ENCODE peak calls at places on chromosomes 4 and X, in four cellular contexts. Z is HepG2, V is GM12878, N is K562. H is an unnamed sample.

GRCh38 chr4:114727426-114727825 is 128.8 kb downstream of the UGT8 start:
- DNase-seq in Z (no peak), V (no peak), N (no peak), H (no peak)

GRCh38 chrX:70353524-70353923 is 63.6 kb downstream of the KIF4A start:
- DNase-seq in Z (no peak), V (no peak), N (no peak), H (no peak)

GRCh38 chrX:102712216-102712966 is at the start of gene GPRASP2:
- DNase-seq in Z (no peak), V (no peak), N (peak; percentile 11), H (peak; percentile 15)

GRCh38 chr4:121698119-121698732 is 1.4 kb upstream of the ANXA5 start:
- DNase-seq in Z (no peak), V (no peak), N (no peak), H (no peak)

GRCh38 chrX:13307041-13307440 is 12.8 kb downstream of the ATXN3L start:
- DNase-seq in Z (no peak), V (no peak), N (no peak), H (no peak)

GRCh38 chrX:53223955-53224859 is 800 bp downstream of the KDM5C start:
- DNase-seq in Z (peak; percentile 13), V (no peak), N (peak; percentile 20), H (peak; percentile 13)

GRCh38 chr4:184392748-184393334 is 81.5 kb downstream of the IRF2 start:
- DNase-seq in Z (no peak), V (no peak), N (no peak), H (no peak)

GRCh38 chr4:146814736-146815135 is 130.9 kb downstream of the TTC29 start:
- DNase-seq in Z (no peak), V (no peak), N (no peak), H (no peak)

GRCh38 chr4:76984127-76984526 is 34.6 kb downstream of the SEPTIN11 start:
- DNase-seq in Z (peak; percentile 10), V (peak; percentile 40), N (peak; percentile 16), H (no peak)

GRCh38 chrX:115652221-115652620 is 91.2 kb downstream of the PLS3 start:
- DNase-seq in Z (no peak), V (no peak), N (no peak), H (no peak)

DNA sequence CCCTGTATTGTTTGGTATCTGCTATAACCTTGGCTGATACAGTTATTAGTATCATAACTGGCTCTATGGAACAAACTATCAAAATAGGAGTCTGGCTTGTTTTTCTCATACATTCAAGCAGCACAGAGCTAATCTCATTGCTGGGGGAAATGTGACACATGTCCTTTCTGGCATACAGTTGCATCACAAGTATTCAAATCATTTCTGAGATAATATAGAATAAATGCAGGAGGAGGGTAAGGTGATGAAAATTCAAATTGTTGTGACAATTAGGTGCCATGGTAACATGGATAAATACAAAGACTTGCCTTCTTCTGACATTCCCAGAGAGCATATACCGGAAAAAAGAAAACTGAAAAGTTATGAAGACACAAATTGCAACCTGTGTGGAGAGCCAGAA is 2706.8 kb downstream of the ARAP2 start:
- DNase-seq in Z (no peak), V (no peak), N (no peak), H (no peak)
- TF ChIP-seq EP300 in Z (no peak), V (no peak), N (no peak), H (no peak)

DNA sequence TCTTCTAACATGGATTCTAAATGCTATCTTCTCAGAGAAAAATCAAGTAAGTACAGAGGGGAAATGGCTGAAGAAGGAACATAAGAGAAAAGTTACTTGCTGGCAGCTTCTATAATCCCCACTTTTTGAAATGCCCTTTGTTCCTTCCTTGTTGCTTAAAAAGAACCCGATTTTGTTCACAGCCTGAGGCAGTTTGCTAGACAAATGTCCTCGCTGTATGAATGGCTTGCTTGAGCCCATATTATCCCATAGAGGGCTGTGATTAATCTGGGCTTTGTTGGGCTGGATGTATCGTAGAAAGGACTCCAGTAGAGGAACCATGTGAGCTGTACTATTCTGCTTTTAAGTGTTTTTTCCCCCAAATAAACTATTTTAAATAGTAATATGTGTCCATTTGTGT is 134.3 kb upstream of the FGF13 start:
- DNase-seq in Z (no peak), V (no peak), N (no peak), H (no peak)
- TF ChIP-seq ESRRA in Z (no peak), V (no peak), N (no peak), H (no peak)

GRCh38 chr4:166043801-166044200 is 170.8 kb downstream of the TLL1 start:
- DNase-seq in Z (no peak), V (no peak), N (no peak), H (no peak)
- TF ChIP-seq CEBPB in Z (no peak), V (no peak), N (no peak), H (no peak)

DNA sequence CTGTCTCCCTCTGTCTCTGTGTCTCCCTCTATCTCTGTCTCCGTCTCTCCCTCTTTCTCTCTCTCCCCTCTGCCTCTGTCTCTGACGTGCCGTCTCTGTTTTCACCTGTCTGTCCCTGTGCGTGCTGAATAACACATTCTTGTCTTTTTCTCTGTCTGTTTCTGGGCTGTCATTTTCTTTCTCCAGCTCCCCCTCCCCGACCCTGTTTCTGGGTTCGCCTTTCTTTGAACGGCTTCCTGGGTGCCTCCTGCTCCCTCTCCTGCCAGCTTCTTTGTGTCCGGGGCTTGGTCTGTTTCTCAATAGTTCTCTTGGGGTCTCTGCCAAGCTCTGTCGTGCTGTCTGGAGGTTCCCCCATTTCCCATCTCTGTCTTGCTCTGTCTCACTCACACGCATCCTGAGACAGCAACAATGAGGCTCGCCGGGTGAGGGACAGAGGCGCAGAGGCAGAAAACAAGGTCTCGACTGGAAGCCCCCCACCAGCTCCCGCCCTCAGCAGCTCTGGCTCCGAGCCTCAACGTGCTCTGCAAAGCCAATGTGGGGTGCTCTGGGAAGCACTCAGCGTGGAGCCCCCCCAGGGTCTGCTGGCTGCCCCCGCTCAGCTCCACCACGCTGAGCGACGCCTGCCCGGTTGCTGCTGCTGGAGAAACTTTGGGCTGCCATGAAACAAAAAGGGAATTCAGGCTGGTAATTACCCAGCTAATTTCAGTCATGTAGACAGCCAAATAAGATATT is 3.4 kb downstream of the CPLX1 start:
- DNase-seq in Z (no peak), V (no peak), N (no peak), H (no peak)
- TF ChIP-seq EP300 in Z (no peak), V (no peak), N (no peak), H (no peak)

GRCh38 chr4:84497835-84498202 is 1.3 kb downstream of the NKX6-1 start:
- DNase-seq in Z (no peak), V (no peak), N (no peak), H (no peak)

GRCh38 chr4:84496356-84497219 is 2.5 kb downstream of the NKX6-1 start:
- DNase-seq in Z (no peak), V (no peak), N (no peak), H (no peak)

GRCh38 chr4:84498203-84499026 is 677 bp downstream of the NKX6-1 start:
- DNase-seq in Z (no peak), V (no peak), N (no peak), H (peak; percentile 9)

GRCh38 chr4:84495448-84496221 is 3.5 kb downstream of the NKX6-1 start:
- DNase-seq in Z (no peak), V (no peak), N (no peak), H (no peak)

DNA sequence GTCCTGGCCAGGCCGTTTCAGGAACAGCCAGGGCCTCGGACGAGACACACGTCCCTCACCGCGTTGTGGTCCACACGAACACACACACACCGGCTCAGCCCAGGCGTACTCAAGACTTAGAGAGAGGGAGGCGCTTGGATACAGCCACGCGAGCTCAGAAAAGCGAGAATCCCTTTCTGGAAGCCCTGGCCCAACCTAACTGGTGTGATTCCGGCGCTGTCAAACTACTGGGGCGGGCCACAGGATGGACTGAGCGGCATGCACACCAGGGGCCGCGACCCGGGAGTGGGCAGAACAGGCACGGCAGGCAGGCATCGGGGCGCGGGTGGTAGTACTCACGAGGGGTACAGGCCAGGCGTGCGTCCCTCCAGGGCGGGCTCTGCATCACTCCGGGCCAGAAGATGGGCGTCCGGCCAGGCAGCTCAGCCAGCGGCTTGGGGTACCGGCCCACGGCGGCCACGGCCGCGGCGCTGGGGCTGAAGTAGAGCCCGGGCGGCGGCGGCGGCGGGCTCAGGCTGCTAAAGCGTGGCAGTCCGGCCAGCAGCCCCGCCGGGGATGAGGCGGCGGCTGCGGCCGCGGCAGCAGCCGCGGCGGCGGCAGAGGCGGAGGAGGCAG is 1.8 kb downstream of the NKX6-1 start:
- DNase-seq in Z (no peak), V (no peak), N (no peak), H (no peak)
- TF ChIP-seq ESRRA in Z (no peak), V (no peak), N (no peak), H (no peak)

DNA sequence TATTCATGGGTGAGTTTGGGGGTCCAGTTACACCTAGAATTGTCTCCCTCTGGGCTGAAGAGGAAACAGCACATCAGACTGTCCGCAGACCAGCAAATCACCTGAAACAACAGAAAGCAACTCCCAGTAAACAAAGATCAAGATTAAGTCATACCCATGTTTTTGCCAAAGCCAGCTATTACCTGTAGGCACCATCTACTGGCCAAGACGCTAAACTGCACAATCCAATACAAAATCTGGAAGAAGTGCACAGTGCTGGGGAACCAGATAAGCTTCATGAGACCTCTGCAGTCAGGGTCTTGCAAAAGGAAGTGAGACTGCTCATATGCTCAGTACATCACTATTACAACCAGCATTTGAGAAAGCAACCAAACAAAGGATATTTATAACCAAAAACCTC is 157.5 kb upstream of the ITM2A start:
- DNase-seq in Z (no peak), V (no peak), N (no peak), H (no peak)
- TF ChIP-seq CEBPB in Z (no peak), V (no peak), N (no peak), H (no peak)

GRCh38 chr4:88284378-88285234 is at the start of gene PPM1K:
- DNase-seq in Z (peak; percentile 95), V (peak; percentile 93), N (peak; percentile 96), H (peak; percentile 95)
- TF ChIP-seq EP300 in Z (peak; percentile 22), V (peak; percentile 4), N (no peak), H (no peak)

GRCh38 chr4:56646341-56646740 is 34.8 kb downstream of the HOPX start:
- DNase-seq in Z (no peak), V (no peak), N (no peak), H (no peak)
- TF ChIP-seq ESRRA in Z (no peak), V (no peak), N (no peak), H (no peak)

H was measured in A549.